ENCODE peak calls at places on chromosomes 13 and 19, in seven cellular contexts. F is A549; C is effector CD4-positive, alpha-beta T cell; U is HTR-8/SVneo; I is substantia nigra; O is central memory CD8-positive, alpha-beta T cell; Z is smooth muscle cell of the brain vasculature. K is an unnamed sample.

GRCh38 chr19:55315956-55316525 is 9.1 kb downstream of the TMEM150B start:
- DNase-seq in O (no peak), I (no peak), Z (no peak), C (no peak), U (no peak), F (no peak), K (no peak)

GRCh38 chr13:40483601-40484000 is 182.8 kb downstream of the FOXO1 start:
- DNase-seq in U (no peak), Z (no peak), I (no peak), O (no peak), C (no peak), F (no peak), K (no peak)

GRCh38 chr13:45807520-45808099 is 43.9 kb downstream of the SIAH3 start:
- DNase-seq in O (no peak), F (peak; percentile 33), I (no peak), Z (no peak), U (peak; percentile 39), C (no peak), K (no peak)

GRCh38 chr13:75402787-75403186 is 79.2 kb downstream of the TBC1D4 start:
- DNase-seq in U (no peak), F (no peak), O (no peak), Z (no peak), I (no peak), C (no peak), K (no peak)

GRCh38 chr19:33293255-33294057 is 8.9 kb downstream of the CEBPA start:
- DNase-seq in O (no peak), F (peak; percentile 89), I (no peak), Z (no peak), U (peak; percentile 61), C (no peak), K (peak; percentile 69)

GRCh38 chr13:99385161-99385560 is 78.0 kb upstream of the GPR183 start:
- DNase-seq in U (no peak), I (no peak), O (no peak), C (no peak), F (no peak), Z (no peak), K (no peak)

GRCh38 chr13:114055766-114056165 is 76.7 kb downstream of the RASA3 start:
- DNase-seq in C (no peak), F (no peak), Z (no peak), O (no peak), U (no peak), I (no peak), K (no peak)

GRCh38 chr13:46296920-46297319 is 85.2 kb downstream of the LRRC63 start:
- DNase-seq in C (no peak), I (no peak), U (peak; percentile 5), O (no peak), F (peak; percentile 30), Z (no peak), K (peak; percentile 71)

GRCh38 chr13:23723463-23723862 is 153.3 kb downstream of the TNFRSF19 start:
- DNase-seq in I (no peak), C (no peak), Z (no peak), O (no peak), U (no peak), F (no peak), K (peak; percentile 26)

GRCh38 chr13:48446454-48446853 is 33.5 kb upstream of the LPAR6 start:
- DNase-seq in C (no peak), F (no peak), U (no peak), O (no peak), Z (no peak), I (no peak), K (no peak)

GRCh38 chr13:100789481-100789880 is 114.9 kb upstream of the TMTC4 start:
- DNase-seq in C (no peak), I (no peak), U (no peak), Z (no peak), O (no peak), F (no peak), K (no peak)

GRCh38 chr19:8577247-8577646 is at the start of gene MYO1F:
- DNase-seq in U (no peak), C (no peak), O (no peak), Z (no peak), I (no peak), F (no peak), K (no peak)

GRCh38 chr13:76992548-76993001 is 694 bp downstream of the CLN5 start:
- DNase-seq in U (no peak), Z (no peak), O (no peak), C (no peak), F (peak; percentile 17), I (peak; percentile 8), K (no peak)